ENCODE peak calls at places on chromosome 6, in seven cellular contexts. A is vagina, E is heart left ventricle, C is NB4, L is HCT116, X is right lobe of liver, P is adrenal gland. F is an unnamed sample.

GRCh38 chr6:51934098-51934497 is 153.3 kb downstream of the PKHD1 start:
- DNase-seq in A (no peak), X (no peak), C (peak; percentile 27), E (no peak), L (peak; percentile 10), P (no peak), F (no peak)

GRCh38 chr6:3422457-3422816 is 34.4 kb downstream of the SLC22A23 start:
- DNase-seq in A (no peak), E (no peak), L (no peak), X (no peak), C (no peak), P (no peak), F (no peak)

GRCh38 chr6:117008618-117009017 is 131.6 kb downstream of the RFX6 start:
- DNase-seq in C (no peak), L (no peak), A (no peak), P (no peak), X (no peak), E (no peak), F (no peak)

GRCh38 chr6:95777338-95777737 is 200.0 kb downstream of the MANEA start:
- DNase-seq in P (no peak), L (no peak), E (no peak), X (no peak), C (no peak), A (no peak), F (no peak)

GRCh38 chr6:170279977-170280688 is 10.7 kb downstream of the DLL1 start:
- DNase-seq in L (no peak), P (peak; percentile 81), X (peak; percentile 66), C (peak; percentile 97), E (peak; percentile 81), A (no peak), F (no peak)

GRCh38 chr6:170295519-170296422 is 4.9 kb upstream of the DLL1 start:
- DNase-seq in P (no peak), L (no peak), E (no peak), A (no peak), C (peak; percentile 73), X (no peak), F (peak; percentile 14)

GRCh38 chr6:132202569-132202968 is 198.7 kb downstream of the MOXD1 start:
- DNase-seq in X (no peak), P (no peak), A (no peak), C (no peak), L (no peak), E (no peak), F (no peak)

GRCh38 chr6:33634203-33634727 is 13.1 kb downstream of the ITPR3 start:
- DNase-seq in A (no peak), P (peak; percentile 32), C (no peak), E (no peak), X (no peak), L (no peak), F (no peak)

GRCh38 chr6:46792635-46793034 is 554 bp upstream of the MEP1A start:
- DNase-seq in P (no peak), A (no peak), L (no peak), C (no peak), E (no peak), X (no peak), F (no peak)

GRCh38 chr6:324729-325125 is 32.4 kb downstream of the DUSP22 start:
- DNase-seq in L (no peak), E (no peak), P (no peak), A (no peak), X (no peak), C (no peak), F (no peak)

GRCh38 chr6:163356324-163356723 is 58.2 kb upstream of the QKI start:
- DNase-seq in P (peak; percentile 86), E (peak; percentile 82), L (no peak), A (no peak), X (peak; percentile 56), C (peak; percentile 90), F (peak; percentile 36)

GRCh38 chr6:33632603-33633039 is 11.5 kb downstream of the ITPR3 start:
- DNase-seq in L (peak; percentile 37), A (no peak), E (peak; percentile 75), C (peak; percentile 69), P (peak; percentile 62), X (no peak), F (peak; percentile 65)

GRCh38 chr6:51633424-51633823 is 454.0 kb downstream of the PKHD1 start:
- DNase-seq in X (no peak), P (no peak), C (no peak), A (no peak), L (no peak), E (no peak), F (no peak)

GRCh38 chr6:98928688-98929087 is 19.1 kb downstream of the FBXL4 start:
- DNase-seq in E (no peak), A (no peak), C (no peak), X (no peak), P (no peak), L (no peak), F (no peak)

GRCh38 chr6:54778731-54779130 is 67.8 kb upstream of the FAM83B start:
- DNase-seq in P (no peak), A (no peak), E (no peak), L (no peak), C (no peak), X (no peak), F (no peak)

GRCh38 chr6:87407531-87407895 is 259 bp upstream of the CFAP206 start:
- DNase-seq in P (no peak), X (no peak), L (peak; percentile 12), C (no peak), E (no peak), A (no peak), F (no peak)

GRCh38 chr6:30685977-30686907 is at the start of gene PPP1R18:
- DNase-seq in E (peak; percentile 92), A (no peak), C (peak; percentile 67), P (peak; percentile 82), X (peak; percentile 92), L (no peak), F (no peak)

GRCh38 chr6:155224031-155224451 is 39.8 kb upstream of the CLDN20 start:
- DNase-seq in A (no peak), L (peak; percentile 73), X (no peak), E (no peak), P (no peak), C (peak; percentile 64), F (no peak)

GRCh38 chr6:113458368-113459010 is 398.7 kb upstream of the MARCKS start:
- DNase-seq in C (no peak), E (no peak), P (no peak), X (no peak), A (no peak), L (no peak), F (no peak)

GRCh38 chr6:158869010-158869603 is 49.9 kb upstream of the EZR start:
- DNase-seq in X (no peak), E (no peak), P (peak; percentile 74), C (no peak), L (peak; percentile 89), A (no peak), F (no peak)

GRCh38 chr6:138572200-138572875 is 73.0 kb upstream of the NHSL1 start:
- DNase-seq in A (no peak), C (no peak), E (peak; percentile 68), P (peak; percentile 54), L (no peak), X (peak; percentile 78), F (no peak)

DNA sequence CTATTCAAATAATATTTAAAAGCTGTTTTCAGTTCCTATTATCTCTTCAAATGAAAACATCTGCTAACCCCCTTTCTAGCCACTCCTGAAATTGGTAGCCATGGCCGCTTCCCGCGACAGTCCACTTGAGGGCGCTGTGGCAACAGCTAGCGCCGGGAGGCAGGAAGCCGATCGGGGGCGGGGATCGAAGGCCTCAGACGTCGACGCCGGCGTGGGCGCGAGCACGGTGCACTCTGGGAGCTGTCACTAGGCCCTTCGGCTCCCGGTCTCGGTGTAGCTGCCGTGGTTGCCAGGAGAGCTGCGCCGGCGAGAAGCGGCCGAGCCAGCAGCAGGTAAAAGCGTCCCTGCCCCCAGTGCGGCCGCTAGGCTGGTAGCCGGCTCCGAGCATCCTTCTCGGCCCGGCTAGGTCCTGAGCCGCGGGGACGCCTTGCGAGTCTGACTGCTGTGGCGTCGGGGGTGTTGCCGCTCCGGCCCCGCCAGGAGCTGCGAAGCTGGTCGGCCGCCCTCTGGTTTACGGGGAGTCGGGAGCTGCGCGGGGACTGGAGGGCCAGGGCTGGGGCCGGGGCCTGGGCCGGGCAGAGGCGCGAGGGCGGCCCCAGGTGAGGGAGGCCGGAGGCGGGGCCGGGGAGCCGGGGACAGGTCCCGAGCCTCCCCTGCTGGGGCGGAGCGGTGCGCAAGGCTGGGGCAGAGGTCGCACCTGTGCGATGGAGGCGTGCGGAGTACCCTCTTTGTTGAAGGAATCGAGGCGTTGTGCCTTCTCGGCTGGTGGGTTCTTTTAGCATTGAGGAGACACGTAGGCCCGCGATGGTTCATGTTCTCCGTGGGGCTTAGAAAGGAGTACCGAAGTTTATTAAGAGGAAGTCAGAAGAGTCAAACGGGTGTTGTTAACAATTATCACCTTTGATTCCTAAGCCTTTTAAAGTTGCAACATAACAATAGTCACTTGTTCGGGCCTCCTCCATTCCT is at the start of gene DOP1A:
- DNase-seq in X (peak; percentile 97), A (peak; percentile 91), L (peak; percentile 86), P (peak; percentile 97), E (peak; percentile 98), C (peak; percentile 96), F (peak; percentile 95)
- TF ChIP-seq POLR2A in X (peak; percentile 67), A (peak; percentile 37), L (peak; percentile 34), P (peak; percentile 77), E (peak; percentile 63), C (peak; percentile 30), F (peak; percentile 52)

DNA sequence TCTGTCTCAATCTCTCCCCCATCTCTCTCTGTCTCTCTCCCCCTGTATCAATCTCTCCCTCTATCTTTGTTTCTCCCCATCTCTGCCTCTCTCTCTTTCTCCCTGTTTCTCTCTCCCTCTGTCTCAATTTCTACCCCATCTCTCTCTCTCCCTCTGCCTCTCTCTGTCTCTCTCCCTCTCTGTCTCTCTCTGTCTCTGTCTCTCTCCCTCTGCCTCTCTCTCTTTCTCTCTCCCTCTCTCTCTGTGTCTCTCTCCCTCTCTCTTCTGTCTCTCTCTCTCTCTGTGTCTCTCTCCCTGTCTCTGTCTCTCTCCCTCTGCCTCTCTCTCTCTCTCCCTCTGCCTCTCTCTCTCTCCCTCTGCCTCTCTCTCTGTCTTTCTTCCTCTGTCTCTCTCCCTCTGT is 62.6 kb downstream of the DACT2 start:
- DNase-seq in L (no peak), A (no peak), P (no peak), C (no peak), E (no peak), X (no peak), F (no peak)
- TF ChIP-seq POLR2A in L (no peak), A (no peak), P (no peak), C (no peak), E (no peak), X (no peak), F (no peak)

DNA sequence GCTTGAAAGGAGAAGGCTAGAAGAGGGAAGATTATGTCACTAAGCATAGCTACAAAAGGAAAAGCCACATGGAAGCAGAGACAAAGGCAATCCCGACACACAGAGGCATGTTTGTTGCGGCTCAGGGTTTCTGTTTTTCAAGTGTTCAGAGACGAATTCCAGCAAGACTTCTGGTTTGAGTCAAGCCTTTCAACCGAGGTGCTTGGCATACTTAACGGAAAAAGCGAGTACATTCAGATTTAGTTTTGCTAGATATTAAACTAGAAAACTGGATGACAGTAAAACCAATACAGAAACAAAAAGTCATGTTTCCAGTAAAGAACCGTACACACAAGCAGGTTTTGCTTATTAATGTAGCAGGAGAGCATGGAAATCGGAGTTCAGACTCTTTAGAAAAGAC is 27.2 kb downstream of the MCUR1 start:
- DNase-seq in C (no peak), L (no peak), E (no peak), A (no peak), X (no peak), P (no peak), F (no peak)
- TF ChIP-seq POLR2A in C (no peak), L (no peak), E (no peak), A (no peak), X (no peak), P (no peak), F (no peak)

GRCh38 chr6:125780540-125781306 is 10.0 kb upstream of the NCOA7 start:
- DNase-seq in E (peak; percentile 64), P (peak; percentile 60), C (peak; percentile 89), A (peak; percentile 90), L (peak; percentile 60), X (peak; percentile 58), F (peak; percentile 93)
- TF ChIP-seq POLR2A in E (peak; percentile 18), P (peak; percentile 40), C (peak; percentile 87), A (peak; percentile 62), L (peak; percentile 91), X (peak; percentile 58), F (peak; percentile 97)